ENCODE peak calls at places on chromosome 6, in seven cellular contexts. X, M, Q, N, F, Y and R are unnamed samples.

GRCh38 chr6:73079611-73079955 is 145.7 kb downstream of the KHDC1L start:
- DNase-seq in X (no peak), M (no peak), Q (no peak), N (no peak), F (peak), Y (peak), R (peak)

GRCh38 chr6:82619573-82619972 is 256.0 kb downstream of the TPBG start:
- DNase-seq in X (no peak), M (no peak), Q (no peak), N (no peak), F (no peak), Y (no peak), R (no peak)

GRCh38 chr6:140001851-140002301 is 627.4 kb upstream of the CITED2 start:
- DNase-seq in X (no peak), M (no peak), Q (no peak), N (no peak), F (peak), Y (peak), R (peak)

GRCh38 chr6:101303474-101303873 is 90.0 kb upstream of the GRIK2 start:
- DNase-seq in X (no peak), M (no peak), Q (no peak), N (no peak), F (no peak), Y (no peak), R (no peak)

GRCh38 chr6:159616456-159616855 is 76.6 kb downstream of the SOD2 start:
- DNase-seq in X (no peak), M (no peak), Q (no peak), N (no peak), F (no peak), Y (no peak), R (no peak)

GRCh38 chr6:149964243-149965190 is 774 bp downstream of the ULBP1 start:
- DNase-seq in X (no peak), M (no peak), Q (peak), N (peak), F (peak), Y (peak), R (peak)

GRCh38 chr6:17565399-17565798 is 34.7 kb upstream of the FAM8A1 start:
- DNase-seq in X (no peak), M (no peak), Q (no peak), N (no peak), F (no peak), Y (no peak), R (no peak)

GRCh38 chr6:26240157-26240980 is 124.6 kb upstream of the BTN3A2 start:
- DNase-seq in X (peak), M (peak), Q (peak), N (peak), F (peak), Y (peak), R (peak)

GRCh38 chr6:35654883-35655282 is 33.8 kb downstream of the FKBP5 start:
- DNase-seq in X (no peak), M (no peak), Q (no peak), N (no peak), F (no peak), Y (no peak), R (no peak)

GRCh38 chr6:83463886-83464285 is 33.0 kb upstream of the ME1 start:
- DNase-seq in X (no peak), M (no peak), Q (no peak), N (no peak), F (peak), Y (no peak), R (peak)

GRCh38 chr6:13668291-13668928 is 43.2 kb downstream of the RANBP9 start:
- DNase-seq in X (no peak), M (no peak), Q (no peak), N (no peak), F (no peak), Y (no peak), R (peak)

GRCh38 chr6:38187688-38188590 is 368.4 kb downstream of the ZFAND3 start:
- DNase-seq in X (no peak), M (no peak), Q (peak), N (no peak), F (no peak), Y (no peak), R (no peak)

GRCh38 chr6:162344935-162345599 is 382.5 kb downstream of the PRKN start:
- DNase-seq in X (no peak), M (no peak), Q (no peak), N (no peak), F (no peak), Y (peak), R (peak)

GRCh38 chr6:149566372-149567193 is at the start of gene GINM1:
- DNase-seq in X (peak), M (peak), Q (peak), N (peak), F (peak), Y (peak), R (no peak)

GRCh38 chr6:135475292-135475886 is 22.2 kb downstream of the AHI1 start:
- DNase-seq in X (no peak), M (no peak), Q (no peak), N (no peak), F (peak), Y (peak), R (peak)

GRCh38 chr6:33702345-33702977 is 9.0 kb downstream of the UQCC2 start:
- DNase-seq in X (no peak), M (no peak), Q (peak), N (peak), F (peak), Y (peak), R (peak)

GRCh38 chr6:148760568-148761531 is 14.0 kb downstream of the UST start:
- DNase-seq in X (peak), M (peak), Q (peak), N (peak), F (peak), Y (peak), R (peak)

GRCh38 chr6:41647061-41647511 is 8.8 kb downstream of the MDFI start:
- DNase-seq in X (no peak), M (no peak), Q (no peak), N (no peak), F (no peak), Y (no peak), R (peak)

GRCh38 chr6:44706011-44706410 is 318.5 kb downstream of the CDC5L start:
- DNase-seq in X (no peak), M (no peak), Q (no peak), N (no peak), F (no peak), Y (no peak), R (no peak)

GRCh38 chr6:34730006-34730405 is 27.3 kb upstream of the SNRPC start:
- DNase-seq in X (no peak), M (no peak), Q (no peak), N (no peak), F (no peak), Y (no peak), R (no peak)

GRCh38 chr6:166274739-166275370 is 33.3 kb downstream of the PRR18 start:
- DNase-seq in X (no peak), M (no peak), Q (no peak), N (no peak), F (no peak), Y (no peak), R (no peak)

GRCh38 chr6:112443118-112443641 is 96.0 kb downstream of the RFPL4B start:
- DNase-seq in X (no peak), M (no peak), Q (no peak), N (peak), F (peak), Y (peak), R (peak)

GRCh38 chr6:17280552-17281090 is 540 bp upstream of the RBM24 start:
- DNase-seq in X (peak), M (peak), Q (peak), N (peak), F (peak), Y (peak), R (no peak)

GRCh38 chr6:138724015-138724414 is 49.6 kb upstream of the CCDC28A start:
- DNase-seq in X (no peak), M (peak), Q (peak), N (peak), F (no peak), Y (peak), R (peak)

GRCh38 chr6:108968746-108969316 is 120.6 kb downstream of the ARMC2 start:
- DNase-seq in X (no peak), M (no peak), Q (no peak), N (no peak), F (no peak), Y (no peak), R (no peak)

GRCh38 chr6:104813552-104813951 is 46.2 kb downstream of the HACE1 start:
- DNase-seq in X (no peak), M (no peak), Q (no peak), N (no peak), F (no peak), Y (no peak), R (no peak)

GRCh38 chr6:104814743-104815142 is 45.0 kb downstream of the HACE1 start:
- DNase-seq in X (no peak), M (no peak), Q (no peak), N (no peak), F (no peak), Y (no peak), R (no peak)

GRCh38 chr6:104816141-104816540 is 43.6 kb downstream of the HACE1 start:
- DNase-seq in X (no peak), M (no peak), Q (no peak), N (no peak), F (no peak), Y (no peak), R (no peak)
- H3K4me3 ChIP-seq in X (no peak), M (no peak), Q (no peak), N (no peak), F (no peak), Y (no peak), R (no peak)

DNA sequence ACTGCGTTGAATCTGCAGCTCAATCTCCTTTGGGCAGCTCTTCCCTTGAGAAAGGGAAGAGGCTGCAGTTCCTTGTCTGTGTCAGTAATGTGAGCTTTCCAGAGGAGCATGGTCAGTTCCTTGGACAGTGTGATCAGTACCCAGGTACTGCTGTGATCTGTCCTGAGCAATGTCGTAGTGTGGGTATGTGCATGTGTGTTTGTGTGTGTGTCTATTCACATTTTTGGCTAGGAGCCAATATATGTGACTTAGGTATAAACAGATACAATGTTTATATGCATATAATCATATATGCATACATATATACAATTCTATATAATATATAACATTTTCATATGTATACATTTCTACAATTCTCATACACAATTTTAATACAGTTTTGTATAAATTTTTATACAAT is 85.4 kb upstream of the OLIG3 start:
- DNase-seq in X (no peak), M (no peak), Q (no peak), N (no peak), F (no peak), Y (no peak), R (no peak)
- H3K4me3 ChIP-seq in X (no peak), M (no peak), Q (no peak), N (no peak), F (no peak), Y (no peak), R (no peak)

GRCh38 chr6:125746019-125746414 is 3.4 kb upstream of the HEY2 start:
- DNase-seq in X (no peak), M (no peak), Q (no peak), N (no peak), F (no peak), Y (no peak), R (no peak)
- H3K4me3 ChIP-seq in X (no peak), M (no peak), Q (peak), N (peak), F (no peak), Y (no peak), R (no peak)

DNA sequence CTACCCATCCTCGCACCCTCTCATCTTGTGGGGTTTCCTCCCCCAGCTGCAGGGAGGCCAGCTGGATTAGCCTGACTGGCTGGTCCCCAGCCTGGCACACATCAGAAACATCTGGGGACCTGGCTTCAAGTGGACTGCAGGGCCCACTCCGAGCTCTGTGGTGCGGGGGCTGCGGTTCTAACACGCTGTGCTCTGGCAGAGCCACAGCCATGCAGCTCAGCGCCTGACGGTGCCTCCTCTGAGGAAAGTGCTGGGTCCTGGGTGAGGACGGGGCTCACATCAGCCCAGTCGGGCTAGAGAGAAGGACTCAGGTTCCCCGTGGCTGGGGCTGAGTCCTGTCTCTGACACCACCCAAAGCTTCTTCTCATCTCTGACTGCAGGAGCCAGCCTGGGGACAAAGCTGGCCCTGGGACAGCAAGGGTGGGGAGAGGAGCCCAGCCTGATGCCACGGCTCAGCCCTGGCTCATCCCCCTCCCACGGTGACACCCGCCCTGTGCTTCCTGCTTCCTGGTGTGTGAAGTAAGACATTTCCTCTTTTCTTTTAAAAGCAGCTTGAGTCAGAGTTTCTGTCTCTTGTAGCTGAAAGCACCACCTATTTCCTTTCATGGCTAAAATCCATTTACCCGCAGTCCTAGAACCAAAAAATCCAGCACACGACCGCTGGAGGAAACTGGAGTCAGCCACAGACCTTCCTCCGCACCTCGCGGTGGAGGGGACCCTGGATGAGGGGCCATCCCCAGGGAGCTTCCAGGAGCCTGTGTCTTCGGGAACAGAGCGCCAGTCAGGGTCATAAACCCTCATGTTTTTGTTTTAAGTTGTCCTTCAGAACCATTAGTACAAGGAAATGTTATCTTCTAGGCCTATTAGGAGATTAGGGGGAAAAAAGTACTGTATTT is 127.3 kb upstream of the AFDN start:
- DNase-seq in X (peak), M (peak), Q (peak), N (peak), F (no peak), Y (peak), R (peak)
- H3K4me3 ChIP-seq in X (no peak), M (no peak), Q (no peak), N (no peak), F (no peak), Y (no peak), R (no peak)

DNA sequence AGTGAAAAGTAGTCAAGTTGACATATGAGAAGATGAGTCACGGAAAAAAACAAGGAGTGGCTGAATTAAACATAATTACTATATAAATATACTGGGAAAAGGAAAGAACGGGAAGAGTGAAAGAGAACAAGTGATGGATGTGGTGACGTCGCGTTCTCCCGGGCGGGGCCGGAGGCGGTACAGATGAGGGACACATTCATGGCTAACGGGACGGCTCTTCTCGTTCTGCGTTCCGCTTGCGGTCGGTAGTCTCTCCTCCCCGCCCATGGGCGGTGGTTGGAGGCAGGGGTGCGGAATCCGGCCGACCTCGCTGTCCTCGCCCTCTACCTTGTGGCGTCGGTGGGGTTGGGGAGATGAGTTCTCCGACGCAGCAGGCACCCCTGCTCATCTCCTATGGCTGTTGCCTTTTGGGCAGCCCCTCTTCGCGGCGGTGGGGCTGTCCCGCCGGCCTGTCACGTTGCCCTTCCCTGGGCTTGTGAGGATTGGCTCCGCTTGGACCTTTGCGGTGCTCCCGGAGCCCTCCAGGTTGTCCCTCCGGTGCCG is 22.5 kb downstream of the HLA-G start:
- DNase-seq in X (no peak), M (peak), Q (peak), N (no peak), F (peak), Y (no peak), R (peak)
- H3K4me3 ChIP-seq in X (no peak), M (no peak), Q (peak), N (no peak), F (peak), Y (peak), R (no peak)

GRCh38 chr6:1389791-1390070 is 355 bp downstream of the FOXF2 start:
- DNase-seq in X (no peak), M (no peak), Q (no peak), N (no peak), F (no peak), Y (no peak), R (no peak)
- H3K4me3 ChIP-seq in X (peak), M (peak), Q (no peak), N (no peak), F (peak), Y (peak), R (peak)

DNA sequence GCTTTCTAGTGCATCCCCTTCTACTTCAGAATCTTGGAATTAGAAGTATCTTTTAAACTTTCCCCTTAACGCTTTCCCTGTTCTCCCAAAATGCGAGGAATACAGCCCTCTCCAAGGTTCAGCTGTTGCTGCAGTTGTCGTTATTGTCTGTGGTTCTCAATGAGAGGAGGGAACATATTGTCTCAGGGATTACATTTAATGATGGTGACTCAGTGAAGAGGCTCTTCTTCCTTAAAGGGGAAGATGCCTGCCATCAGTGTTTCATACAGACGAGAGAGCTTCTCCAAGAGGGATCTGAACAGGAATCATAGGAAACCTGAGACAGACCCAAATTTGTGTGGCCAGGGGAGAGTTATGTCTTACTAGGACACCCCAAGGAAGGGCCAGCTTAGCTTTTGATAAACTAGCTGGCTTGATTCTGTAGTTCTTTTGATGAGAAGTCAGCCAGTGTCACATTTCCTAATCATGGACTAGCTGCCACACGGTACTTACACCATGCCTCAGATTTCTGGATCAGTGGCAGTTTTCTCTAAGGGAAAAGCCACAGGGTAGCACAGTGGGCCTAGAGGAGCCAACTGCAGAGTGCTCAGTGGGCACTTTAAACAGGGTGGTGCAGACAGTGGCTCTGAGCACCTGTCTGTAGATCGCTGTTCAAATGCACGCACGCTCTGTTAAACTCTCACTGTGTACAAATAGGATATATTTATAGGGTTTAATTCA is 59.7 kb upstream of the TMEM181 start:
- DNase-seq in X (no peak), M (no peak), Q (no peak), N (no peak), F (peak), Y (peak), R (peak)
- H3K4me3 ChIP-seq in X (no peak), M (no peak), Q (no peak), N (no peak), F (no peak), Y (no peak), R (no peak)